ENCODE peak calls at places on chromosomes 2 and 18, in seven cellular contexts. V, H, I, M, P, U and Q are unnamed samples.

GRCh38 chr2:181058378-181059269 is 78.2 kb downstream of the UBE2E3 start:
- DNase-seq in V (peak), H (peak), I (peak), M (peak), P (no peak), U (no peak), Q (peak)

GRCh38 chr2:160482673-160483072 is 10.9 kb downstream of the RBMS1 start:
- DNase-seq in V (no peak), H (no peak), I (peak), M (no peak), P (no peak), U (no peak), Q (no peak)

GRCh38 chr2:60837123-60837522 is 44.3 kb upstream of the REL start:
- DNase-seq in V (no peak), H (no peak), I (no peak), M (no peak), P (no peak), U (no peak), Q (no peak)

GRCh38 chr18:285817-286216 is 18.0 kb upstream of the THOC1 start:
- DNase-seq in V (no peak), H (no peak), I (no peak), M (no peak), P (no peak), U (no peak), Q (no peak)

GRCh38 chr2:88239781-88240180 is 69.6 kb downstream of the THNSL2 start:
- DNase-seq in V (no peak), H (no peak), I (no peak), M (no peak), P (no peak), U (no peak), Q (no peak)

GRCh38 chr2:143525536-143525935 is 396.3 kb downstream of the ARHGAP15 start:
- DNase-seq in V (no peak), H (no peak), I (no peak), M (no peak), P (no peak), U (peak), Q (no peak)

GRCh38 chr2:191249131-191249813 is 4.1 kb downstream of the MYO1B start:
- DNase-seq in V (no peak), H (peak), I (no peak), M (no peak), P (no peak), U (peak), Q (no peak)

GRCh38 chr2:213490087-213490486 is 205.8 kb downstream of the SPAG16 start:
- DNase-seq in V (no peak), H (no peak), I (no peak), M (no peak), P (no peak), U (no peak), Q (no peak)

GRCh38 chr2:108316881-108317258 is 28.2 kb downstream of the SULT1C2 start:
- DNase-seq in V (no peak), H (no peak), I (no peak), M (no peak), P (no peak), U (no peak), Q (no peak)

GRCh38 chr2:227163998-227164744 is at the start of the genes COL4A3 and COL4A4:
- DNase-seq in V (peak), H (no peak), I (peak), M (no peak), P (no peak), U (no peak), Q (peak)

GRCh38 chr2:219163156-219163555 is 2.5 kb upstream of the NHEJ1 start:
- DNase-seq in V (no peak), H (no peak), I (no peak), M (no peak), P (no peak), U (no peak), Q (no peak)

GRCh38 chr2:237602409-237602808 is 11.9 kb upstream of the RAB17 start:
- DNase-seq in V (peak), H (no peak), I (peak), M (no peak), P (no peak), U (no peak), Q (no peak)

GRCh38 chr18:37476611-37477295 is 88.8 kb downstream of the CELF4 start:
- DNase-seq in V (no peak), H (no peak), I (no peak), M (no peak), P (no peak), U (no peak), Q (no peak)

GRCh38 chr2:219247678-219248642 is 2.7 kb downstream of the STK16 start:
- DNase-seq in V (no peak), H (no peak), I (peak), M (peak), P (no peak), U (no peak), Q (no peak)

GRCh38 chr2:2013476-2013875 is 269.2 kb upstream of the PXDN start:
- DNase-seq in V (no peak), H (no peak), I (no peak), M (no peak), P (no peak), U (no peak), Q (no peak)

GRCh38 chr18:76358774-76359173 is 136.3 kb downstream of the ZNF516 start:
- DNase-seq in V (no peak), H (no peak), I (no peak), M (no peak), P (no peak), U (no peak), Q (no peak)

GRCh38 chr2:9556121-9556869 is 665 bp upstream of the ADAM17 start:
- DNase-seq in V (no peak), H (peak), I (no peak), M (peak), P (no peak), U (peak), Q (no peak)

GRCh38 chr2:75521225-75521872 is 39.4 kb downstream of the EVA1A start:
- DNase-seq in V (no peak), H (no peak), I (no peak), M (no peak), P (no peak), U (no peak), Q (no peak)

GRCh38 chr18:67731853-67732252 is 215.3 kb upstream of the DSEL start:
- DNase-seq in V (no peak), H (peak), I (no peak), M (no peak), P (no peak), U (peak), Q (no peak)

GRCh38 chr18:24514439-24514838 is 54.0 kb downstream of the HRH4 start:
- DNase-seq in V (peak), H (peak), I (peak), M (peak), P (peak), U (peak), Q (peak)

GRCh38 chr18:58635891-58636290 is 7.0 kb upstream of the ALPK2 start:
- DNase-seq in V (no peak), H (peak), I (no peak), M (no peak), P (no peak), U (peak), Q (no peak)

GRCh38 chr2:137952586-137953129 is 11.6 kb upstream of the HNMT start:
- DNase-seq in V (no peak), H (peak), I (peak), M (peak), P (no peak), U (no peak), Q (no peak)

GRCh38 chr2:8575011-8575750 is 106.7 kb upstream of the ID2 start:
- DNase-seq in V (peak), H (peak), I (no peak), M (no peak), P (no peak), U (no peak), Q (no peak)

GRCh38 chr2:197121756-197122385 is 188.7 kb downstream of the ANKRD44 start:
- DNase-seq in V (no peak), H (no peak), I (no peak), M (no peak), P (no peak), U (peak), Q (no peak)

DNA sequence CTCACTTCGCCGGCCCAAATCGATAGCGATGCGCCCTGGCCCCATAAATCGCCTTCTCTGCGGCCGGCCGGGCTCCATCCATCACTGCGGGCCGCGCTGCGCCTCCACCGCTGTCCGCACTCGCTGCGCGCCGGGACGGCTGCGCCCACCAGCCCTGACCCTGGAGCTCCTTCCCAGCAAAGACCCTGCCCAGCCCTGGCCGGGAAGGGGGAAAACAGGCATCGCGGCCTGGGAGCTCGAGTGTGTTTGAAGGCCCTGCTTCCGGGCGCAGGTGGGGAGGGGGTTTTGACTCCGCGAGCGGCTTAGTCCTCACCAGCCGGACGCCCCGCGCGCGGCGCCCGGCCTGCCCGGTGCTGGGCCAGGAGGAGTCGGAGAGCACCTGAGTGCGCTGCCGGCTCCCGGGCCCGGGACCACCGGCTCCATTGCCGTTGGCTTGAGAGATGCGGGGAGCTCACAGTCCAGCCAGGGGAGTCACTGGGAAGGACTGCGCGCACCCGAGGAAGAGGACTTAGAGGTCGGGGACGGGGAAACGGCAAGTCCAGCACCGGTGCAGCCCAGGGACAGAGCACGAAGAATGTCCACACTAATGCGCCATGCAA is 1.1 kb downstream of the PAX8 start:
- DNase-seq in V (peak), H (no peak), I (peak), M (no peak), P (no peak), U (no peak), Q (peak)
- H2BK120ac ChIP-seq in V (no peak), H (no peak), I (no peak), M (no peak), P (no peak), U (no peak), Q (no peak)

GRCh38 chr2:48793671-48794070 is 38.1 kb upstream of the LHCGR start:
- DNase-seq in V (no peak), H (no peak), I (no peak), M (no peak), P (no peak), U (no peak), Q (no peak)
- H3K4ac ChIP-seq in V (no peak), H (no peak), I (no peak), M (no peak), P (no peak), U (no peak), Q (no peak)

GRCh38 chr2:62330959-62331358 is 135.0 kb downstream of the B3GNT2 start:
- DNase-seq in V (no peak), H (no peak), I (peak), M (no peak), P (no peak), U (no peak), Q (no peak)
- H2BK120ac ChIP-seq in V (no peak), H (no peak), I (no peak), M (peak), P (no peak), U (no peak), Q (no peak)

GRCh38 chr2:70615222-70615621 is 61.6 kb upstream of the TGFA start:
- DNase-seq in V (no peak), H (no peak), I (no peak), M (no peak), P (no peak), U (no peak), Q (no peak)

GRCh38 chr2:70619167-70619566 is 65.5 kb upstream of the TGFA start:
- DNase-seq in V (no peak), H (no peak), I (no peak), M (no peak), P (no peak), U (no peak), Q (no peak)

GRCh38 chr2:70616168-70616694 is 62.6 kb upstream of the TGFA start:
- DNase-seq in V (no peak), H (no peak), I (no peak), M (no peak), P (no peak), U (no peak), Q (no peak)

GRCh38 chr2:70620020-70620419 is 66.4 kb upstream of the TGFA start:
- DNase-seq in V (peak), H (no peak), I (peak), M (no peak), P (no peak), U (no peak), Q (no peak)
- H3K4ac ChIP-seq in V (no peak), H (no peak), I (no peak), M (no peak), P (no peak), U (no peak), Q (no peak)

DNA sequence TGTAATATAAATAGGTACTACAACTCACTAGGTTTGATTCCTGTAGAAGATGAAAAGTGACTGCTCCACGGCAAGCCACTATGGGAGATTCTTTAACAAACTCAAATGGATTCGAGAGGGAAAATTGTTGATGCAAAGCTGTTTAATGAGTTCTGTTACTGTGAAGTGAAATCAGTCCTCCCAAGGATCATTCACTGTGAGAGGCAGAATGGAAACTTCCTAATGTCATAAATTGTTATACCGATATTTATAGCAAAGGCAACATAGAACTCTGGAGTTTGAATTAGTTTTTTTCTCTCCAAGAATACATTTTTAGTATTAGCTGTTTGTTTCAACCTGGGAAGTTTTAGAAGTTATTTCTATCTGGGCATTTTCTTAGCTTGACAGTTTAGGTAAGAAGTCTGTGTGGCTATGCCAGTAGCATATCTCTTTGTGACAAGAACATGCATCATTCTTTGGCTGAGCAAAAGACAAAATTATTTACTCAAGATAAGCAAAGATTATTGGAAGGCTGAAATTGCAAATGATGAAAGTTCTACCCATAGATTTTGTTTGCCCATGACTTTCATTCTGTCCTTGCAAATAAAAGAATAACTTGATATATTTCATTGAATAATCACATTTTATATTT is 979.7 kb downstream of the DPP10 start:
- DNase-seq in V (no peak), H (no peak), I (no peak), M (no peak), P (no peak), U (no peak), Q (no peak)
- H2BK120ac ChIP-seq in V (no peak), H (no peak), I (no peak), M (no peak), P (no peak), U (no peak), Q (no peak)

GRCh38 chr2:129636692-129637091 is 342.8 kb upstream of the RAB6C start:
- DNase-seq in V (no peak), H (no peak), I (no peak), M (no peak), P (no peak), U (no peak), Q (no peak)

GRCh38 chr2:129645335-129645734 is 334.1 kb upstream of the RAB6C start:
- DNase-seq in V (no peak), H (no peak), I (no peak), M (no peak), P (no peak), U (no peak), Q (no peak)

GRCh38 chr2:129641371-129641770 is 338.1 kb upstream of the RAB6C start:
- DNase-seq in V (no peak), H (no peak), I (no peak), M (no peak), P (no peak), U (no peak), Q (no peak)

GRCh38 chr2:129646107-129646506 is 333.4 kb upstream of the RAB6C start:
- DNase-seq in V (no peak), H (no peak), I (no peak), M (no peak), P (no peak), U (no peak), Q (no peak)

GRCh38 chr2:129642526-129643043 is 336.9 kb upstream of the RAB6C start:
- DNase-seq in V (no peak), H (no peak), I (no peak), M (no peak), P (no peak), U (no peak), Q (no peak)
- H3K4ac ChIP-seq in V (no peak), H (no peak), I (no peak), M (no peak), P (no peak), U (no peak), Q (no peak)

DNA sequence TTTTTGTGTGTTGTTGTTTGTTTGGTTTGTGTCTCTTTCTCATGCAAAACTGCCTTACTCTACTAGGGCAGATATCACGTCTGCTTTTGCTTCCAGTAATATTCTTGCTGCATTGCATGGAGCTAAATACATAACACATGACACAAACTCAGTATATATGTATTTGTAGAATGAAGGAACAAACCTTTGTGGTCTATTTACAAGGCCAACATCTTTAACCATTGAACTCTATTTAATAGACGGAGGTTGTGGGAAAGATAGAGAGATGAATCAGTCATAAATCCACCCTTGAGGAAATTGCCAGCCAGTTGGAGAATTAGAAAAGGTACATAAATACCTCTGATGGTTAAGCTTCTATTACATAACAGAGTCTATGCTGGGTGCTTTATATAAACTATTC is 26.0 kb upstream of the IL1RL1 start:
- DNase-seq in V (no peak), H (no peak), I (no peak), M (no peak), P (no peak), U (no peak), Q (no peak)
- H2BK120ac ChIP-seq in V (no peak), H (no peak), I (no peak), M (no peak), P (no peak), U (no peak), Q (no peak)

DNA sequence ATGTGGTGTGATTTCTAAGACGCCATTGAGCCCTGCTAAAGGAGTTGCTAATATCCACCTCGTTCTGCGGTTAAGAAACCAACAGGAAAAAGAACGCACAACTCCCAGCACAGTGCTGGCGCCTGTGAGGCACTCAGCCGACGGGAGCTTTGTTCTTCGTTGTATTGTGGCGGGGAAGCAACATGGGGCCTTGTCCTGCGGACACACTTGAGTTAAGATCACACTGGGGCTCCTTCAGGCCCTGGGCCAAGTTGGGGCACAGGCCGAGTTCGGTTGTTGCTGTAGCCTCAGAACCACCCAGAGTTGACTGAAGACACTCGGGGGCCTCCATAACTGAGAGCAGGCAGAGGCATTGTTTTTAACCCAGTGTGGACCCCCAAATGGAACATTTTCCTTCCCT is 30.6 kb upstream of the CD8A start:
- DNase-seq in V (no peak), H (no peak), I (no peak), M (no peak), P (no peak), U (no peak), Q (no peak)
- H3K4ac ChIP-seq in V (no peak), H (no peak), I (no peak), M (no peak), P (no peak), U (no peak), Q (no peak)